ENCODE peak calls at places on chromosomes 4 and X, in nine cellular contexts. N is psoas muscle; O is ovary; R is transverse colon; X is WTC11; D is AG04450; E is A549; B is astrocyte of the spinal cord; Y is CD4-positive, alpha-beta T cell. I is an unnamed sample.

GRCh38 chr4:38868055-38868965 is 704 bp downstream of the FAM114A1 start:
- DNase-seq in N (peak), O (peak), R (peak), X (peak), D (no peak), E (no peak), B (no peak), Y (no peak), I (peak)

GRCh38 chrX:17608898-17609297 is 128.4 kb upstream of the SCML1 start:
- DNase-seq in N (no peak), O (no peak), R (no peak), X (no peak), D (no peak), E (no peak), B (no peak), Y (no peak), I (no peak)

GRCh38 chr4:52946811-52947210 is 84.7 kb downstream of the RASL11B start:
- DNase-seq in N (no peak), O (no peak), R (no peak), X (no peak), D (no peak), E (no peak), B (no peak), Y (no peak), I (no peak)

GRCh38 chr4:122712782-122713181 is 19.7 kb upstream of the BBS12 start:
- DNase-seq in N (no peak), O (no peak), R (no peak), X (no peak), D (no peak), E (no peak), B (peak), Y (no peak), I (no peak)

GRCh38 chr4:10115271-10115656 is 1.3 kb downstream of the WDR1 start:
- DNase-seq in N (no peak), O (no peak), R (peak), X (no peak), D (no peak), E (no peak), B (no peak), Y (no peak), I (no peak)

GRCh38 chr4:182533948-182534347 is 290.7 kb downstream of the TENM3 start:
- DNase-seq in N (no peak), O (no peak), R (no peak), X (no peak), D (no peak), E (no peak), B (peak), Y (no peak), I (no peak)

GRCh38 chrX:53445977-53446376 is 11.8 kb upstream of the HSD17B10 start:
- DNase-seq in N (peak), O (no peak), R (peak), X (peak), D (no peak), E (peak), B (peak), Y (no peak), I (no peak)

GRCh38 chr4:7486101-7486500 is 51.4 kb upstream of the PSAPL1 start:
- DNase-seq in N (no peak), O (no peak), R (no peak), X (no peak), D (no peak), E (no peak), B (no peak), Y (no peak), I (no peak)

GRCh38 chr4:127410201-127410600 is 222.6 kb upstream of the INTU start:
- DNase-seq in N (peak), O (no peak), R (no peak), X (no peak), D (no peak), E (no peak), B (no peak), Y (no peak), I (no peak)

GRCh38 chr4:1245481-1246051 is 3.4 kb downstream of the CTBP1 start:
- DNase-seq in N (peak), O (no peak), R (peak), X (no peak), D (no peak), E (no peak), B (no peak), Y (no peak), I (no peak)

GRCh38 chr4:93466440-93466839 is 362.1 kb upstream of the ATOH1 start:
- DNase-seq in N (no peak), O (no peak), R (no peak), X (peak), D (no peak), E (no peak), B (no peak), Y (no peak), I (no peak)

GRCh38 chr4:83585982-83586508 is 50.1 kb downstream of the GPAT3 start:
- DNase-seq in N (no peak), O (no peak), R (no peak), X (no peak), D (no peak), E (no peak), B (no peak), Y (no peak), I (no peak)

GRCh38 chrX:154384284-154384892 is 5.3 kb downstream of the EMD start:
- DNase-seq in N (no peak), O (peak), R (no peak), X (no peak), D (no peak), E (no peak), B (no peak), Y (no peak), I (no peak)

GRCh38 chr4:159010563-159011260 is 92.2 kb upstream of the RAPGEF2 start:
- DNase-seq in N (peak), O (peak), R (peak), X (no peak), D (peak), E (no peak), B (peak), Y (no peak), I (no peak)

GRCh38 chr4:37935026-37935425 is 25.2 kb upstream of the PTTG2 start:
- DNase-seq in N (no peak), O (no peak), R (no peak), X (no peak), D (no peak), E (no peak), B (no peak), Y (no peak), I (no peak)

GRCh38 chr4:15423285-15423711 is 4.5 kb upstream of the C1QTNF7 start:
- DNase-seq in N (no peak), O (no peak), R (no peak), X (no peak), D (no peak), E (no peak), B (no peak), Y (no peak), I (no peak)

GRCh38 chr4:75180790-75181776 is 248.2 kb downstream of the PARM1 start:
- DNase-seq in N (no peak), O (no peak), R (peak), X (peak), D (no peak), E (no peak), B (no peak), Y (no peak), I (no peak)

GRCh38 chrX:153967536-153968214 is 3.9 kb downstream of the HCFC1 start:
- DNase-seq in N (no peak), O (no peak), R (no peak), X (no peak), D (no peak), E (no peak), B (no peak), Y (no peak), I (no peak)

GRCh38 chr4:36088542-36088941 is 155.8 kb downstream of the ARAP2 start:
- DNase-seq in N (no peak), O (no peak), R (no peak), X (no peak), D (no peak), E (no peak), B (peak), Y (no peak), I (no peak)

GRCh38 chr4:185552254-185552653 is 16.9 kb upstream of the PDLIM3 start:
- DNase-seq in N (no peak), O (no peak), R (no peak), X (no peak), D (no peak), E (no peak), B (no peak), Y (no peak), I (no peak)

GRCh38 chrX:132488092-132488749 is 617 bp downstream of the MBNL3 start:
- DNase-seq in N (no peak), O (peak), R (peak), X (no peak), D (no peak), E (no peak), B (peak), Y (no peak), I (no peak)

GRCh38 chrX:148755111-148755510 is 254.7 kb downstream of the AFF2 start:
- DNase-seq in N (no peak), O (no peak), R (no peak), X (no peak), D (no peak), E (no peak), B (no peak), Y (no peak), I (no peak)

GRCh38 chr4:159103406-159104131 is 690 bp downstream of the RAPGEF2 start:
- DNase-seq in N (peak), O (peak), R (peak), X (peak), D (no peak), E (peak), B (peak), Y (peak), I (peak)

GRCh38 chr4:110201502-110201901 is 3.1 kb upstream of the ELOVL6 start:
- DNase-seq in N (no peak), O (no peak), R (no peak), X (no peak), D (no peak), E (no peak), B (no peak), Y (no peak), I (no peak)

GRCh38 chr4:94695389-94695788 is 62.4 kb upstream of the BMPR1B start:
- DNase-seq in N (no peak), O (no peak), R (no peak), X (no peak), D (no peak), E (no peak), B (no peak), Y (no peak), I (no peak)

GRCh38 chrX:120647127-120647526 is 17.3 kb upstream of the C1GALT1C1 start:
- DNase-seq in N (no peak), O (no peak), R (no peak), X (no peak), D (no peak), E (no peak), B (peak), Y (no peak), I (no peak)

GRCh38 chrX:16643160-16643559 is 6.8 kb upstream of the S100G start:
- DNase-seq in N (no peak), O (no peak), R (no peak), X (no peak), D (no peak), E (no peak), B (no peak), Y (no peak), I (no peak)

GRCh38 chrX:69093960-69094935 is 71.0 kb downstream of the PJA1 start:
- DNase-seq in N (no peak), O (no peak), R (peak), X (peak), D (no peak), E (peak), B (peak), Y (no peak), I (no peak)

GRCh38 chrX:70755850-70756249 is 152.7 kb downstream of the TEX11 start:
- DNase-seq in N (no peak), O (no peak), R (no peak), X (peak), D (no peak), E (no peak), B (no peak), Y (peak), I (no peak)

GRCh38 chr4:104906274-104906673 is 240.4 kb upstream of the TET2 start:
- DNase-seq in N (no peak), O (no peak), R (no peak), X (no peak), D (no peak), E (no peak), B (peak), Y (no peak), I (no peak)

GRCh38 chrX:75181721-75182120 is 25.6 kb upstream of the ABCB7 start:
- DNase-seq in N (no peak), O (no peak), R (no peak), X (no peak), D (no peak), E (no peak), B (peak), Y (no peak), I (no peak)

GRCh38 chr4:8224596-8225289 is 25.7 kb downstream of the SH3TC1 start:
- DNase-seq in N (no peak), O (no peak), R (no peak), X (no peak), D (no peak), E (no peak), B (no peak), Y (no peak), I (no peak)

GRCh38 chrX:115894087-115894486 is 276.5 kb upstream of the AGTR2 start:
- DNase-seq in N (no peak), O (no peak), R (peak), X (no peak), D (no peak), E (no peak), B (peak), Y (no peak), I (no peak)

GRCh38 chr4:182925298-182925738 is 8.1 kb upstream of the DCTD start:
- DNase-seq in N (peak), O (peak), R (peak), X (peak), D (no peak), E (peak), B (peak), Y (peak), I (peak)

GRCh38 chr4:27007507-27007906 is 146.9 kb downstream of the STIM2 start:
- DNase-seq in N (no peak), O (no peak), R (no peak), X (no peak), D (no peak), E (no peak), B (no peak), Y (no peak), I (no peak)

DNA sequence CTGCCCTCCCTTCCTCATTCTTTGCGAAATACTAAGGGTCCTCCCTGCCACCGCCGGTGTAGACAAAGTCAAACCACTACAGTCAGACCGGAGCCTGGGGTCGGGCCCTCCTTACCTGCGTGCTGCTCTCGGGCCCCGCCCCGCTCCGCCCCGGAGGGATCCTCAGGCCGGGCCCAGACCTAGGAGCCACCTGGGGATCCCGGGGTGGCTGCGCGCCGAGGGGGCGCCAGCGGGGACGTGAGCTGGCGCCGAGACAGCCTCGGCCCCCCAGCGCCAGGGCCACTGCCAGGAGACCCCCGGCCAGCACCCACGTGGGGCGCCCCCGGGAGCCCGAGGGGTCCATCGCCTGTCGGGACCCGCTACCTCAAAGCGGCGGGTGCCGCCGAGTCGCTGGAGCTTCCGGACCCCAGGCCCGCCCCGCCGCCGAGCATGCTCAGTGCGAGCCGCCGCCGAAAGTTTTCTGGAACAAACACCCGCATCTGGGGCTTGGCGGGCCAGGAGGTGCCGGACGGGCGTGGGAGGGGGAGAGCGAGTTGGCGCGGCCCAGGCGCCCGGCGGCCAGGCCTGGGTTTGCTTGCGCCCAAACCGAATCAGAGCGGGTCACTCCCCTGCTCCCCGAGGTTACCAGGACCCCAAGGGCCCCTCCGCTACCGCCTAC is at the start of gene EVC2:
- DNase-seq in N (peak), O (peak), R (peak), X (peak), D (no peak), E (peak), B (peak), Y (no peak), I (peak)
- TF ChIP-seq CTCF in N (no peak), O (no peak), R (no peak), X (no peak), D (peak), E (no peak), B (no peak), Y (no peak), I (peak)

GRCh38 chr4:17574206-17574605 is 2.8 kb upstream of the LAP3 start:
- DNase-seq in N (no peak), O (no peak), R (no peak), X (no peak), D (no peak), E (no peak), B (no peak), Y (no peak), I (no peak)

GRCh38 chr4:17580969-17581368 is 4.0 kb downstream of the LAP3 start:
- DNase-seq in N (no peak), O (no peak), R (no peak), X (no peak), D (peak), E (no peak), B (peak), Y (no peak), I (no peak)

GRCh38 chr4:17577660-17578481 is 873 bp downstream of the LAP3 start:
- DNase-seq in N (peak), O (peak), R (peak), X (peak), D (no peak), E (peak), B (peak), Y (peak), I (peak)

GRCh38 chr4:17578482-17578891 is 1.5 kb downstream of the LAP3 start:
- DNase-seq in N (no peak), O (no peak), R (no peak), X (no peak), D (no peak), E (no peak), B (peak), Y (no peak), I (no peak)

DNA sequence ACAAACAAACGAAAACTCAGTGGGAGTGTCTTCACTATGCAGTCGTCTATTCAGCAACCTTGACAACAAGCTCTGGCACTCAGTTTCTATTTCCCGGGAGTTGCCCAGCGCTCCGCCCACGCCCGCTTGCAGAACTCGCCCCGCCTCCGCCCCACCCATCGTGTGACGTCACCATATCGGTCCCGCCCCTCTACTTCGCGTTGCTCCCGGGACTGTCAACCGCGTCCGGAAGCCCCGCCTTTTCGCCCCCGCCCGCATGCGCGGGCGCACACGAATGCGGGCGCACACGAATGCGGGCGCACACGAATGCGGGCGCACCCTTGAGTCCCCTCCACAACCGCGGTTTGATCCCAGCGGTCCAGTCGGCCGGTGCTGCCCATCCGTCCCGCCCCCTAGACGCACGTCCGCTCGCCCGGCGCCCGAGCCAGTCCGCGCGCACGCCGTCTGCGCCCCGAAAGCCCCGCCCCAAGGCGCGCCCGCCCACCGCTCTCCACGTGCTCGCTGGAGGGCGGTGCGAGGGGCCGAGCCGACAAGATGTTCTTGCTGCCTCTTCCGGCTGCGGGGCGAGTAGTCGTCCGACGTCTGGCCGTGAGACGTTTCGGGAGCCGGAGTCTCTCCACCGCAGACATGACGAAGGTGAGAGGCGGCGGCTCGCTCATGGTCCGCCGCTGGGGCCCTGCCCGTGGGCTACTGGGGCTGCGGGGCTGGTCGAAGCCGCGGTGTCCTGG is at the start of gene LAP3:
- DNase-seq in N (peak), O (peak), R (peak), X (peak), D (peak), E (peak), B (peak), Y (peak), I (peak)
- TF ChIP-seq CTCF in N (no peak), O (no peak), R (no peak), X (no peak), D (no peak), E (no peak), B (no peak), Y (no peak), I (no peak)

GRCh38 chr4:56705870-56706400 is 24.8 kb upstream of the HOPX start:
- DNase-seq in N (no peak), O (no peak), R (no peak), X (no peak), D (no peak), E (no peak), B (no peak), Y (no peak), I (no peak)
- TF ChIP-seq CTCF in N (no peak), O (no peak), R (no peak), X (no peak), D (no peak), E (no peak), B (no peak), Y (no peak), I (no peak)

GRCh38 chr4:73221734-73222133 is 36.9 kb downstream of the ANKRD17 start:
- DNase-seq in N (no peak), O (no peak), R (no peak), X (no peak), D (no peak), E (no peak), B (no peak), Y (no peak), I (no peak)
- TF ChIP-seq CTCF in N (no peak), O (no peak), R (no peak), X (no peak), D (no peak), E (no peak), B (no peak), Y (no peak), I (no peak)

I was measured in progenitor cell of endocrine pancreas.